ENCODE peak calls at places on chromosome 22, in ten cellular contexts. G, M, P, B, L, A, K, C, S and Z are unnamed samples.

GRCh38 chr22:48644997-48645396 is 1182.7 kb downstream of the BRD1 start:
- DNase-seq in P (no peak), S (no peak), M (no peak), L (no peak), G (no peak), K (no peak), B (no peak), A (no peak), C (no peak), Z (no peak)

GRCh38 chr22:45537734-45538181 is 35.1 kb downstream of the FBLN1 start:
- DNase-seq in K (no peak), M (no peak), A (no peak), L (peak), G (peak), P (peak), S (no peak), C (no peak), B (no peak), Z (no peak)

GRCh38 chr22:27438271-27438980 is 363.1 kb downstream of the MN1 start:
- DNase-seq in L (peak), B (no peak), M (no peak), C (no peak), A (no peak), K (no peak), S (no peak), G (peak), P (no peak), Z (peak)

GRCh38 chr22:28791841-28792490 is 8.4 kb downstream of the XBP1 start:
- DNase-seq in L (no peak), K (no peak), B (no peak), A (no peak), G (no peak), P (no peak), C (no peak), M (peak), S (peak), Z (peak)

GRCh38 chr22:45469573-45470383 is 32.9 kb upstream of the FBLN1 start:
- DNase-seq in B (no peak), A (peak), C (no peak), L (peak), G (no peak), M (no peak), S (no peak), K (no peak), P (no peak), Z (no peak)

GRCh38 chr22:48517039-48518030 is 1310.3 kb downstream of the BRD1 start:
- DNase-seq in B (no peak), S (no peak), C (no peak), P (peak), A (no peak), G (no peak), K (no peak), M (no peak), L (no peak), Z (no peak)

GRCh38 chr22:33906954-33907353 is 13.3 kb downstream of the LARGE1 start:
- DNase-seq in P (no peak), C (no peak), L (no peak), B (no peak), A (no peak), S (no peak), M (no peak), K (no peak), G (no peak), Z (no peak)

GRCh38 chr22:39748877-39749276 is 144.7 kb downstream of the ENTHD1 start:
- DNase-seq in B (no peak), P (no peak), M (no peak), C (peak), L (peak), K (no peak), A (no peak), S (no peak), G (no peak), Z (peak)

GRCh38 chr22:19607198-19608113 is 83.2 kb upstream of the CLDN5 start:
- DNase-seq in M (peak), P (no peak), S (no peak), K (no peak), G (peak), L (no peak), A (no peak), B (peak), C (peak), Z (no peak)

GRCh38 chr22:50074551-50075042 is 10.6 kb downstream of the MLC1 start:
- DNase-seq in B (no peak), C (peak), A (no peak), P (no peak), G (peak), L (no peak), M (no peak), K (no peak), S (no peak), Z (no peak)

GRCh38 chr22:21028277-21029251 is 3.8 kb downstream of the SLC7A4 start:
- DNase-seq in A (no peak), S (no peak), L (no peak), G (no peak), M (no peak), C (no peak), B (no peak), P (no peak), K (no peak), Z (no peak)